ENCODE peak calls at places on chromosomes 13 and 19, in four cellular contexts. One of them, this sample, is unnamed.

GRCh38 chr13:88097541-88097940 is 426.4 kb downstream of the SLITRK5 start:
- DNase-seq in activated naive CD4-positive, alpha-beta T cell treated with Interleukin-2 at 50 U/mL for 16 hours: no peak
- DNase-seq in HT1080: no peak
- DNase-seq in NCI-H510A: no peak
- DNase-seq in this sample: no peak

GRCh38 chr19:29172302-29172701 is 40.6 kb downstream of the UQCRFS1 start:
- DNase-seq in activated naive CD4-positive, alpha-beta T cell treated with Interleukin-2 at 50 U/mL for 16 hours: no peak
- DNase-seq in HT1080: no peak
- DNase-seq in NCI-H510A: no peak
- DNase-seq in this sample: no peak

GRCh38 chr19:38394488-38394887 is 6.0 kb downstream of the SPRED3 start:
- DNase-seq in activated naive CD4-positive, alpha-beta T cell treated with Interleukin-2 at 50 U/mL for 16 hours: peak; percentile 77
- DNase-seq in HT1080: no peak
- DNase-seq in NCI-H510A: no peak
- DNase-seq in this sample: no peak

GRCh38 chr13:40639226-40639681 is 27.2 kb downstream of the FOXO1 start:
- DNase-seq in activated naive CD4-positive, alpha-beta T cell treated with Interleukin-2 at 50 U/mL for 16 hours: no peak
- DNase-seq in HT1080: peak; percentile 33
- DNase-seq in NCI-H510A: no peak
- DNase-seq in this sample: no peak

GRCh38 chr19:45419396-45419795 is 4.3 kb downstream of the ERCC1 start:
- DNase-seq in activated naive CD4-positive, alpha-beta T cell treated with Interleukin-2 at 50 U/mL for 16 hours: no peak
- DNase-seq in HT1080: no peak
- DNase-seq in NCI-H510A: no peak
- DNase-seq in this sample: no peak

GRCh38 chr19:18306903-18307681 is 15.8 kb downstream of the LSM4 start:
- DNase-seq in activated naive CD4-positive, alpha-beta T cell treated with Interleukin-2 at 50 U/mL for 16 hours: peak; percentile 21
- DNase-seq in HT1080: no peak
- DNase-seq in NCI-H510A: no peak
- DNase-seq in this sample: no peak

GRCh38 chr13:99941086-99941485 is 30.5 kb downstream of the ZIC5 start:
- DNase-seq in activated naive CD4-positive, alpha-beta T cell treated with Interleukin-2 at 50 U/mL for 16 hours: no peak
- DNase-seq in HT1080: no peak
- DNase-seq in NCI-H510A: no peak
- DNase-seq in this sample: no peak

GRCh38 chr19:35110974-35111373 is 4.6 kb upstream of the FXYD3 start:
- DNase-seq in activated naive CD4-positive, alpha-beta T cell treated with Interleukin-2 at 50 U/mL for 16 hours: no peak
- DNase-seq in HT1080: no peak
- DNase-seq in NCI-H510A: no peak
- DNase-seq in this sample: no peak

GRCh38 chr13:38990693-38991092 is at the start of gene STOML3:
- DNase-seq in activated naive CD4-positive, alpha-beta T cell treated with Interleukin-2 at 50 U/mL for 16 hours: no peak
- DNase-seq in HT1080: no peak
- DNase-seq in NCI-H510A: no peak
- DNase-seq in this sample: no peak

This sample was measured in H4.